ENCODE peak calls at places on chromosomes 7 and 10, in seven cellular contexts. W is LoVo; N is hippocampal formation; T is ascending aorta; B is memory B cell; E is IMR-90; M is CD4-positive, alpha-beta T cell. Y is an unnamed sample.

GRCh38 chr7:99362801-99363200 is 11.7 kb upstream of the ARPC1B start:
- DNase-seq in B (no peak), T (no peak), N (no peak), M (no peak), E (peak), W (no peak), Y (no peak)

GRCh38 chr7:114158854-114159253 is 240.0 kb upstream of the PPP1R3A start:
- DNase-seq in M (no peak), B (no peak), E (no peak), N (no peak), W (no peak), T (no peak), Y (no peak)

GRCh38 chr7:105581066-105581811 is at the start of gene EFCAB10:
- DNase-seq in T (no peak), B (peak), W (peak), M (no peak), E (peak), N (peak), Y (no peak)

GRCh38 chr10:86652361-86653202 is 1.8 kb upstream of the OPN4 start:
- DNase-seq in E (peak), T (peak), M (no peak), N (no peak), B (no peak), W (no peak), Y (no peak)

GRCh38 chr10:87921934-87922688 is 58.7 kb downstream of the PTEN start:
- DNase-seq in B (no peak), N (no peak), W (no peak), T (no peak), E (no peak), M (no peak), Y (no peak)

GRCh38 chr10:13949844-13950542 is 363.2 kb downstream of the PRPF18 start:
- DNase-seq in W (no peak), N (no peak), B (no peak), M (no peak), T (no peak), E (peak), Y (no peak)

GRCh38 chr10:24299587-24300258 is 90.8 kb downstream of the KIAA1217 start:
- DNase-seq in N (no peak), M (no peak), W (no peak), T (no peak), B (no peak), E (peak), Y (no peak)

GRCh38 chr7:75699993-75700392 is 38.7 kb downstream of the HIP1 start:
- DNase-seq in M (no peak), E (no peak), B (no peak), T (no peak), N (no peak), W (no peak), Y (no peak)

GRCh38 chr7:12888727-12889126 is 201.3 kb downstream of the ARL4A start:
- DNase-seq in M (no peak), N (no peak), W (no peak), E (peak), B (no peak), T (no peak), Y (no peak)

GRCh38 chr7:302054-302992 is 12.4 kb downstream of the FOXL3 start:
- DNase-seq in W (no peak), E (no peak), B (no peak), T (no peak), N (no peak), M (no peak), Y (no peak)

GRCh38 chr7:132417037-132417906 is 159.0 kb downstream of the PLXNA4 start:
- DNase-seq in T (no peak), B (no peak), M (no peak), W (no peak), N (no peak), E (no peak), Y (no peak)

GRCh38 chr10:70880077-70880534 is 8.3 kb downstream of the PCBD1 start:
- DNase-seq in T (peak), B (peak), E (peak), W (peak), N (peak), M (peak), Y (peak)

GRCh38 chr10:77456414-77456813 is 181.2 kb downstream of the KCNMA1 start:
- DNase-seq in B (no peak), W (no peak), M (no peak), N (no peak), E (peak), T (no peak), Y (no peak)

GRCh38 chr10:1147810-1148209 is 91.6 kb downstream of the WDR37 start:
- DNase-seq in W (no peak), B (no peak), T (no peak), N (no peak), E (no peak), M (no peak), Y (no peak)

GRCh38 chr10:133278577-133279265 is 2.1 kb upstream of the ADAM8 start:
- DNase-seq in B (peak), M (no peak), N (peak), E (peak), W (no peak), T (no peak), Y (no peak)

GRCh38 chr7:157032644-157033482 is 22.4 kb upstream of the MNX1 start:
- DNase-seq in N (no peak), E (no peak), M (no peak), T (no peak), B (no peak), W (no peak), Y (no peak)

GRCh38 chr7:155295511-155295910 is 2.2 kb upstream of the INSIG1 start:
- DNase-seq in M (no peak), N (no peak), T (no peak), E (no peak), W (peak), B (no peak), Y (no peak)

GRCh38 chr7:1899951-1900762 is 230.1 kb downstream of the ELFN1 start:
- DNase-seq in N (no peak), B (no peak), W (no peak), T (no peak), M (no peak), E (no peak), Y (no peak)

GRCh38 chr7:87589631-87590030 is 11.1 kb downstream of the ABCB1 start:
- DNase-seq in B (no peak), T (no peak), W (no peak), E (no peak), N (no peak), M (no peak), Y (no peak)

GRCh38 chr10:66365686-66366085 is 560.1 kb upstream of the LRRTM3 start:
- DNase-seq in T (no peak), B (no peak), E (no peak), W (no peak), M (no peak), N (no peak), Y (no peak)

GRCh38 chr10:45319702-45320101 is 4.3 kb upstream of the OR13A1 start:
- DNase-seq in T (no peak), N (no peak), W (no peak), B (no peak), E (no peak), M (no peak), Y (no peak)